ENCODE peak calls at places on chromosomes 12 and 14, in nine cellular contexts. One of them, this sample, is unnamed.

GRCh38 chr12:121793501-121793835 is at the start of gene RHOF:
- ATAC-seq in Right ventricle myocardium superior: peak
- ATAC-seq in activated naive CD4-positive, alpha-beta T cell treated with anti-CD3 and anti-CD28 coated beads, Interleukin-2, amount 50 U/mL, for 72 hours: peak
- ATAC-seq in heart left ventricle: no peak
- ATAC-seq in IMR-90: peak
- ATAC-seq in activated T-cell treated with anti-CD3 and anti-CD28 coated beads, Interleukin-2, amount 50 U/mL, for 72 hours: peak
- ATAC-seq in right cardiac atrium: peak
- ATAC-seq in left lung: peak
- ATAC-seq in central memory CD8-positive, alpha-beta T cell: peak
- ATAC-seq in this sample: peak

GRCh38 chr14:105065280-105066228 is at the start of gene GPR132:
- ATAC-seq in Right ventricle myocardium superior: peak
- ATAC-seq in activated naive CD4-positive, alpha-beta T cell treated with anti-CD3 and anti-CD28 coated beads, Interleukin-2, amount 50 U/mL, for 72 hours: peak
- ATAC-seq in heart left ventricle: peak
- ATAC-seq in IMR-90: no peak
- ATAC-seq in activated T-cell treated with anti-CD3 and anti-CD28 coated beads, Interleukin-2, amount 50 U/mL, for 72 hours: peak
- ATAC-seq in right cardiac atrium: peak
- ATAC-seq in left lung: peak
- ATAC-seq in central memory CD8-positive, alpha-beta T cell: peak
- ATAC-seq in this sample: peak

GRCh38 chr14:57816568-57817284 is 49.2 kb downstream of the SLC35F4 start:
- ATAC-seq in Right ventricle myocardium superior: no peak
- ATAC-seq in activated naive CD4-positive, alpha-beta T cell treated with anti-CD3 and anti-CD28 coated beads, Interleukin-2, amount 50 U/mL, for 72 hours: peak
- ATAC-seq in heart left ventricle: no peak
- ATAC-seq in IMR-90: no peak
- ATAC-seq in activated T-cell treated with anti-CD3 and anti-CD28 coated beads, Interleukin-2, amount 50 U/mL, for 72 hours: peak
- ATAC-seq in right cardiac atrium: no peak
- ATAC-seq in left lung: no peak
- ATAC-seq in central memory CD8-positive, alpha-beta T cell: no peak
- ATAC-seq in this sample: no peak

GRCh38 chr12:105331805-105332251 is 1.3 kb downstream of the C12orf75 start:
- ATAC-seq in Right ventricle myocardium superior: no peak
- ATAC-seq in activated naive CD4-positive, alpha-beta T cell treated with anti-CD3 and anti-CD28 coated beads, Interleukin-2, amount 50 U/mL, for 72 hours: no peak
- ATAC-seq in heart left ventricle: no peak
- ATAC-seq in IMR-90: no peak
- ATAC-seq in activated T-cell treated with anti-CD3 and anti-CD28 coated beads, Interleukin-2, amount 50 U/mL, for 72 hours: peak
- ATAC-seq in right cardiac atrium: no peak
- ATAC-seq in left lung: no peak
- ATAC-seq in central memory CD8-positive, alpha-beta T cell: peak
- ATAC-seq in this sample: no peak

GRCh38 chr14:71753126-71753830 is 179.0 kb upstream of the RGS6 start:
- ATAC-seq in Right ventricle myocardium superior: peak
- ATAC-seq in activated naive CD4-positive, alpha-beta T cell treated with anti-CD3 and anti-CD28 coated beads, Interleukin-2, amount 50 U/mL, for 72 hours: peak
- ATAC-seq in heart left ventricle: no peak
- ATAC-seq in IMR-90: peak
- ATAC-seq in activated T-cell treated with anti-CD3 and anti-CD28 coated beads, Interleukin-2, amount 50 U/mL, for 72 hours: peak
- ATAC-seq in right cardiac atrium: peak
- ATAC-seq in left lung: peak
- ATAC-seq in central memory CD8-positive, alpha-beta T cell: no peak
- ATAC-seq in this sample: peak

GRCh38 chr12:3752741-3753486 is at the start of gene CRACR2A:
- ATAC-seq in Right ventricle myocardium superior: peak
- ATAC-seq in activated naive CD4-positive, alpha-beta T cell treated with anti-CD3 and anti-CD28 coated beads, Interleukin-2, amount 50 U/mL, for 72 hours: peak
- ATAC-seq in heart left ventricle: peak
- ATAC-seq in IMR-90: peak
- ATAC-seq in activated T-cell treated with anti-CD3 and anti-CD28 coated beads, Interleukin-2, amount 50 U/mL, for 72 hours: peak
- ATAC-seq in right cardiac atrium: peak
- ATAC-seq in left lung: peak
- ATAC-seq in central memory CD8-positive, alpha-beta T cell: peak
- ATAC-seq in this sample: peak

GRCh38 chr14:67372833-67373232 is 12.7 kb downstream of the EIF2S1 start:
- ATAC-seq in Right ventricle myocardium superior: no peak
- ATAC-seq in activated naive CD4-positive, alpha-beta T cell treated with anti-CD3 and anti-CD28 coated beads, Interleukin-2, amount 50 U/mL, for 72 hours: no peak
- ATAC-seq in heart left ventricle: no peak
- ATAC-seq in IMR-90: no peak
- ATAC-seq in activated T-cell treated with anti-CD3 and anti-CD28 coated beads, Interleukin-2, amount 50 U/mL, for 72 hours: peak
- ATAC-seq in right cardiac atrium: no peak
- ATAC-seq in left lung: no peak
- ATAC-seq in central memory CD8-positive, alpha-beta T cell: no peak
- ATAC-seq in this sample: no peak

GRCh38 chr12:55908726-55909512 is 18.8 kb downstream of the PYM1 start:
- ATAC-seq in Right ventricle myocardium superior: peak
- ATAC-seq in activated naive CD4-positive, alpha-beta T cell treated with anti-CD3 and anti-CD28 coated beads, Interleukin-2, amount 50 U/mL, for 72 hours: no peak
- ATAC-seq in heart left ventricle: no peak
- ATAC-seq in IMR-90: peak
- ATAC-seq in activated T-cell treated with anti-CD3 and anti-CD28 coated beads, Interleukin-2, amount 50 U/mL, for 72 hours: no peak
- ATAC-seq in right cardiac atrium: peak
- ATAC-seq in left lung: peak
- ATAC-seq in central memory CD8-positive, alpha-beta T cell: no peak
- ATAC-seq in this sample: no peak

GRCh38 chr14:98711453-98711852 is 560.5 kb downstream of the BCL11B start:
- ATAC-seq in Right ventricle myocardium superior: no peak
- ATAC-seq in activated naive CD4-positive, alpha-beta T cell treated with anti-CD3 and anti-CD28 coated beads, Interleukin-2, amount 50 U/mL, for 72 hours: peak
- ATAC-seq in heart left ventricle: no peak
- ATAC-seq in IMR-90: no peak
- ATAC-seq in activated T-cell treated with anti-CD3 and anti-CD28 coated beads, Interleukin-2, amount 50 U/mL, for 72 hours: peak
- ATAC-seq in right cardiac atrium: no peak
- ATAC-seq in left lung: no peak
- ATAC-seq in central memory CD8-positive, alpha-beta T cell: no peak
- ATAC-seq in this sample: no peak

GRCh38 chr12:110743571-110744093 is 941 bp upstream of the PPP1CC start:
- ATAC-seq in Right ventricle myocardium superior: peak
- ATAC-seq in activated naive CD4-positive, alpha-beta T cell treated with anti-CD3 and anti-CD28 coated beads, Interleukin-2, amount 50 U/mL, for 72 hours: no peak
- ATAC-seq in heart left ventricle: no peak
- ATAC-seq in IMR-90: no peak
- ATAC-seq in activated T-cell treated with anti-CD3 and anti-CD28 coated beads, Interleukin-2, amount 50 U/mL, for 72 hours: no peak
- ATAC-seq in right cardiac atrium: peak
- ATAC-seq in left lung: peak
- ATAC-seq in central memory CD8-positive, alpha-beta T cell: no peak
- ATAC-seq in this sample: no peak

GRCh38 chr12:92414383-92415065 is 268.9 kb upstream of the BTG1 start:
- ATAC-seq in Right ventricle myocardium superior: no peak
- ATAC-seq in activated naive CD4-positive, alpha-beta T cell treated with anti-CD3 and anti-CD28 coated beads, Interleukin-2, amount 50 U/mL, for 72 hours: no peak
- ATAC-seq in heart left ventricle: no peak
- ATAC-seq in IMR-90: peak
- ATAC-seq in activated T-cell treated with anti-CD3 and anti-CD28 coated beads, Interleukin-2, amount 50 U/mL, for 72 hours: no peak
- ATAC-seq in right cardiac atrium: no peak
- ATAC-seq in left lung: no peak
- ATAC-seq in central memory CD8-positive, alpha-beta T cell: no peak
- ATAC-seq in this sample: no peak

This sample was measured in stimulated activated memory B cell treated with anti-CD40 and anti-IgM and Interleukin-4, amounts not matched to agents 10 μg/mL and 1 μg/mL and 100 μg/mL, for 72 hours.